ENCODE peak calls at places on chromosomes 6 and 20, in five cellular contexts. A is pancreas, D is HepG2, O is Karpas-422, I is lower lobe of right lung. B is an unnamed sample.
A peak's percentile ranks its signal among the peaks of the same experiment; 100 is the strongest.

GRCh38 chr20:54103067-54103761 is 32.8 kb upstream of the BCAS1 start:
- DNase-seq in A (peak; percentile 96), D (peak; percentile 96), O (peak; percentile 83), I (peak; percentile 87), B (peak; percentile 22)

GRCh38 chr6:23106951-23107350 is 537.6 kb downstream of the HDGFL1 start:
- DNase-seq in A (no peak), D (no peak), O (no peak), I (no peak), B (no peak)

GRCh38 chr6:9825526-9825925 is 589.3 kb downstream of the TFAP2A start:
- DNase-seq in A (no peak), D (no peak), O (no peak), I (no peak), B (no peak)

GRCh38 chr6:80690611-80691090 is 584.2 kb downstream of the BCKDHB start:
- DNase-seq in A (no peak), D (no peak), O (no peak), I (no peak), B (no peak)

GRCh38 chr6:45436544-45437440 is 59.1 kb upstream of the SUPT3H start:
- DNase-seq in A (no peak), D (no peak), O (no peak), I (no peak), B (no peak)

GRCh38 chr6:5082487-5083306 is 2.4 kb upstream of the PPP1R3G start:
- DNase-seq in A (no peak), D (peak; percentile 87), O (no peak), I (no peak), B (no peak)

GRCh38 chr20:57657537-57658446 is 37.6 kb upstream of the ZBP1 start:
- DNase-seq in A (peak; percentile 63), D (peak; percentile 47), O (no peak), I (peak; percentile 65), B (peak; percentile 20)

GRCh38 chr20:53149184-53149651 is 177.1 kb downstream of the TSHZ2 start:
- DNase-seq in A (no peak), D (no peak), O (no peak), I (no peak), B (no peak)

GRCh38 chr6:124076336-124077048 is 272.8 kb downstream of the NKAIN2 start:
- DNase-seq in A (no peak), D (no peak), O (no peak), I (no peak), B (no peak)

GRCh38 chr6:131400054-131400781 is 172.8 kb upstream of the ARG1 start:
- DNase-seq in A (no peak), D (peak; percentile 21), O (no peak), I (no peak), B (no peak)

GRCh38 chr20:4870906-4871305 is 130.4 kb downstream of the SLC23A2 start:
- DNase-seq in A (no peak), D (no peak), O (no peak), I (no peak), B (no peak)

GRCh38 chr6:47524136-47524840 is 46.7 kb downstream of the CD2AP start:
- DNase-seq in A (no peak), D (no peak), O (no peak), I (no peak), B (no peak)

GRCh38 chr6:136012198-136012884 is 160.8 kb downstream of the PDE7B start:
- DNase-seq in A (no peak), D (no peak), O (no peak), I (no peak), B (no peak)

GRCh38 chr20:63750807-63751470 is 11.4 kb downstream of the SLC2A4RG start:
- DNase-seq in A (no peak), D (no peak), O (no peak), I (no peak), B (peak; percentile 24)

GRCh38 chr20:16125810-16126209 is 447.4 kb downstream of the KIF16B start:
- DNase-seq in A (no peak), D (no peak), O (no peak), I (no peak), B (no peak)

GRCh38 chr20:57612436-57612835 is 7.8 kb downstream of the ZBP1 start:
- DNase-seq in A (no peak), D (no peak), O (no peak), I (no peak), B (no peak)

GRCh38 chr20:37519508-37520416 is 1.3 kb upstream of the NNAT start:
- DNase-seq in A (no peak), D (peak; percentile 70), O (peak; percentile 93), I (no peak), B (no peak)

GRCh38 chr20:63048516-63049190 is 41.9 kb upstream of the BHLHE23 start:
- DNase-seq in A (no peak), D (no peak), O (no peak), I (peak; percentile 34), B (no peak)

GRCh38 chr6:75526502-75527127 is 33.0 kb upstream of the FILIP1 start:
- DNase-seq in A (no peak), D (peak; percentile 56), O (peak; percentile 88), I (no peak), B (peak; percentile 5)

GRCh38 chr20:32789896-32790750 is 27.9 kb downstream of the DNMT3B start:
- DNase-seq in A (peak; percentile 87), D (peak; percentile 68), O (peak; percentile 86), I (peak; percentile 72), B (peak; percentile 40)

GRCh38 chr6:51049983-51050877 is 231.6 kb downstream of the TFAP2B start:
- DNase-seq in A (no peak), D (no peak), O (no peak), I (no peak), B (no peak)

GRCh38 chr6:158011478-158011920 is 29.8 kb downstream of the SYNJ2 start:
- DNase-seq in A (no peak), D (peak; percentile 100), O (no peak), I (no peak), B (no peak)

GRCh38 chr6:158008894-158009891 is 27.5 kb downstream of the SYNJ2 start:
- DNase-seq in A (peak; percentile 59), D (no peak), O (no peak), I (peak; percentile 60), B (peak; percentile 18)

GRCh38 chr6:158011980-158012566 is 30.4 kb downstream of the SYNJ2 start:
- DNase-seq in A (peak; percentile 29), D (no peak), O (no peak), I (peak; percentile 10), B (no peak)

GRCh38 chr6:158010591-158011477 is 29.2 kb downstream of the SYNJ2 start:
- DNase-seq in A (peak; percentile 39), D (peak; percentile 45), O (no peak), I (peak; percentile 20), B (no peak)

GRCh38 chr6:158009935-158010585 is 28.4 kb downstream of the SYNJ2 start:
- DNase-seq in A (peak; percentile 21), D (no peak), O (no peak), I (peak; percentile 30), B (no peak)
- H3K27ac ChIP-seq in A (peak overlapping the region; percentile 73), D (peak overlapping the region; percentile 99), O (no peak overlapping the region), I (peak overlapping the region; percentile 33), B (peak overlapping the region; percentile 43)

GRCh38 chr6:166952122-166952521 is 4.2 kb downstream of the RNASET2 start:
- DNase-seq in A (no peak), D (no peak), O (no peak), I (no peak), B (no peak)

GRCh38 chr6:166951670-166952060 is 4.7 kb downstream of the RNASET2 start:
- DNase-seq in A (no peak), D (no peak), O (no peak), I (no peak), B (no peak)

GRCh38 chr6:166950443-166950821 is 5.9 kb downstream of the RNASET2 start:
- DNase-seq in A (no peak), D (no peak), O (no peak), I (no peak), B (no peak)

GRCh38 chr6:166947251-166947650 is 9.1 kb downstream of the RNASET2 start:
- DNase-seq in A (no peak), D (no peak), O (no peak), I (no peak), B (no peak)

DNA sequence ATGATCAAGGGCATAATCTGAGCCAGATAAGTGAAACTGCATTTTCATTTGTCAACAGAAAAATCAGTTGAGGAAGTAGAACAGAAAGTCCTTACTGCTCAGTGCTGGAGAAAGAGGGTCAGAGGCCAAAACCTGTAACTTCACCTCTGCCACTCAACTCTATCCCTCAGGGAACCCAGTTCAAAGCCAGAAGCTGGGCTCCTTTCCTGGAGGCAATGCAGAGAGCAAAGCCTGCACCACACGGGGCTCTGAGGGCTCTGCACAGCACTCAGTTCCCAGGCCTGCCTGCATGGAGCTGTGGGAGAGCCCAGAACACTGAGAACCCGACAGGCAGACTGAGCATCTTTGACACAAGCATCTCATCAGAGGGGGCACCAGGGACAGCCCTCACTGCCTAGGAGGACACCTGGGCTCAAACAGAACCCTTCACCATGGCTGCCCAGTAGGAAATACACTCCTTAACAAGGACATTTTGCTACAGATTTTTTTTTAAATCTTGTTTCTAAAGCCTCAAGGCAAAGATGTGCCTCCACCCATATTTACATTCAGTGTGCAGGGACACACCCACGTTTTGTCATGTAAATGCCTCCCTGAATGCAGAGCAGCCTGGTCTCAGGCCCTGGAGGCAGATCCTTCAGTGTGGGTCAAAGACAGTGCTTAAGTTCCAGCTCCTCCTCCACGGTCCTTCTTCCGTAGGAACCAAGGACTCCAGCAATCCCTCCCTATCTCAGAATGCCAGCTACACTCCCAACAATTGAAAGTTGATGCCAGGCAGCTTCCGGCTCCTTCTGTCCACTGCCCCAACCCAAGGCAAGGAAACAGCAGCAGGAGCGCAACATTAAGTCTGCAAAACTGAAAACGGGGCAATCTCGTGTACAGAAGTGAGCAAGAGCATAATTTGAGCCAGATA is 6.6 kb downstream of the RNASET2 start:
- DNase-seq in A (no peak), D (no peak), O (no peak), I (no peak), B (no peak)
- H3K27ac ChIP-seq in A (no peak overlapping the region), D (no peak overlapping the region), O (peak overlapping the region; percentile 40), I (peak overlapping the region; percentile 73), B (peak overlapping the region; percentile 82)

DNA sequence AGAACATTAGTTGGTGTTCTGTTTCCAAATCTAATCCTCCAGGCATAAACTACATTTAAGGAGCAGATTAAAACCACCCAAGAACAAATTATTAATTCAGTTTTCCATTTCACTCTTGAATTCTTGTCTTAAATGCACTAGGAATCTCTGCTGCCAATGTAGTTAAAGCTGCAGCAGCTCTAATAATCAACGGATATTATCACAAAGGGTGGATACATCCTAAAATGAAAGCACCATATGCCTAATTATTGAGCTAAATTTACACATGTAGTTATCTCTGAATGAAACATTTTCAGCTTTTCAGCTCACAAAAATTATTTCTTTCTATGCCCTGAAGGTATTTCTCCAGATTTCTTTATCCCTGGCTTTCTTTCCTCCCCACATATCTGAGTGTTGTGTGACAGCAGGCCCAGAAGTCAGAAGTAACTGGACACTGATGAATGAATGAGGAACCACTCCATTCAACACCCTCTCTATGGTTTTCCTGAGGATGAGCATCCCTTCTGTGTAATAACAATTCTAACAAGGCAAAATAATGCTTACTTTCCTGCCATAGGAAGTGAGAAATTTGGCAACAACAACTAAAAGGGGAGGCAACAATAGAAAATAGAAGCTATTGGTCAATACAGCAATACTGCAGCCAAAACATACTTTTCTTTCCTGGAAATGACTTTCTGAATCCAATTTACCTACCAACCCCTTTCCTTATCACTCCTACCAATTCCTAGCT is 14.9 kb downstream of the MAN1A1 start:
- DNase-seq in A (no peak), D (no peak), O (no peak), I (no peak), B (no peak)
- H3K27ac ChIP-seq in A (peak overlapping the region; percentile 19), D (no peak overlapping the region), O (no peak overlapping the region), I (no peak overlapping the region), B (no peak overlapping the region)

DNA sequence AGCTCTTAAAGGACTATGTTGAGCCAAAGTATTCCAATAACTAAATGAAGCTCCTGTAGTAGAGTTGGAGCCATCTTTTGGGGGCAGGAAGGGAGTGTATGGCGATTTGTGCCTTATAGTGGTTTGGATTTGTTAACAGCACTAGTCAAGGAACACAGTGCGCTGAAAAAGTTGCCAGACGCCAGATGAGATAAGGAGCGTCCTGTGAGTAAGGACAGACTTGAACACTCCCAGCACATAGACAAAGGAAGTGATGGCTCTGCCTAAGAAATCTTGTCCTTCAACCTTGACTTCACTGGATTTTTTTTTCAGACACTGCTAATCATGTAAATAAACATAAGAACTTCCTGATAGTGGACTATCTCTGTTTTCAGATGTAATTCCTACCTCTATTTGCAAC is 136.9 kb downstream of the TRMT11 start:
- DNase-seq in A (no peak), D (no peak), O (no peak), I (no peak), B (no peak)
- H3K27ac ChIP-seq in A (no peak overlapping the region), D (no peak overlapping the region), O (no peak overlapping the region), I (no peak overlapping the region), B (no peak overlapping the region)

B was measured in effector memory CD4-positive, alpha-beta T cell.